ENCODE peak calls at places on chromosomes 13 and 19, in five cellular contexts. One of them, this sample, is unnamed.
A peak's percentile ranks its signal among the peaks of the same experiment; 100 is the strongest.

GRCh38 chr13:38002596-38002995 is 133.0 kb upstream of the TRPC4 start:
- DNase-seq in A549: no peak
- DNase-seq in fibroblast of lung: no peak
- DNase-seq in mucosa of descending colon: no peak
- DNase-seq in fibroblast of the aortic adventitia: no peak
- DNase-seq in this sample: no peak

GRCh38 chr13:43985437-43986051 is 105.8 kb downstream of the LACC1 start:
- DNase-seq in mucosa of descending colon: no peak
- DNase-seq in fibroblast of lung: no peak
- DNase-seq in fibroblast of the aortic adventitia: no peak
- DNase-seq in A549: no peak
- DNase-seq in this sample: no peak

GRCh38 chr19:51460164-51460992 is 2.1 kb upstream of the SIGLEC8 start:
- DNase-seq in mucosa of descending colon: no peak
- DNase-seq in fibroblast of lung: no peak
- DNase-seq in A549: no peak
- DNase-seq in fibroblast of the aortic adventitia: peak; percentile 15
- DNase-seq in this sample: peak; percentile 4

GRCh38 chr19:42206871-42207755 is 10.4 kb downstream of the DEDD2 start:
- DNase-seq in fibroblast of lung: peak; percentile 72
- DNase-seq in mucosa of descending colon: no peak
- DNase-seq in fibroblast of the aortic adventitia: no peak
- DNase-seq in A549: peak; percentile 73
- DNase-seq in this sample: peak; percentile 63

GRCh38 chr19:31595521-31595920 is 246.3 kb upstream of the TSHZ3 start:
- DNase-seq in fibroblast of the aortic adventitia: no peak
- DNase-seq in mucosa of descending colon: no peak
- DNase-seq in fibroblast of lung: no peak
- DNase-seq in A549: no peak
- DNase-seq in this sample: no peak

GRCh38 chr13:44412341-44412935 is 38.8 kb downstream of the SERP2 start:
- DNase-seq in fibroblast of lung: no peak
- DNase-seq in fibroblast of the aortic adventitia: no peak
- DNase-seq in mucosa of descending colon: no peak
- DNase-seq in A549: no peak
- DNase-seq in this sample: no peak

GRCh38 chr19:5434351-5434917 is 20.8 kb upstream of the ZNRF4 start:
- DNase-seq in fibroblast of lung: peak; percentile 39
- DNase-seq in fibroblast of the aortic adventitia: peak; percentile 16
- DNase-seq in mucosa of descending colon: no peak
- DNase-seq in A549: no peak
- DNase-seq in this sample: no peak

GRCh38 chr13:113648218-113648615 is 9.8 kb downstream of the ATP4B start:
- DNase-seq in mucosa of descending colon: peak; percentile 34
- DNase-seq in A549: no peak
- DNase-seq in fibroblast of the aortic adventitia: no peak
- DNase-seq in fibroblast of lung: no peak
- DNase-seq in this sample: no peak

GRCh38 chr13:44765076-44765475 is 188.9 kb upstream of the TSC22D1 start:
- DNase-seq in A549: no peak
- DNase-seq in mucosa of descending colon: no peak
- DNase-seq in fibroblast of the aortic adventitia: peak; percentile 16
- DNase-seq in fibroblast of lung: no peak
- DNase-seq in this sample: no peak

GRCh38 chr19:45508931-45509691 is 1.8 kb downstream of the VASP start:
- DNase-seq in mucosa of descending colon: peak; percentile 88
- DNase-seq in fibroblast of lung: peak; percentile 79
- DNase-seq in fibroblast of the aortic adventitia: peak; percentile 37
- DNase-seq in A549: peak; percentile 92
- DNase-seq in this sample: peak; percentile 48

GRCh38 chr13:112522578-112522977 is 65.4 kb downstream of the TUBGCP3 start:
- DNase-seq in fibroblast of the aortic adventitia: no peak
- DNase-seq in fibroblast of lung: peak; percentile 32
- DNase-seq in mucosa of descending colon: no peak
- DNase-seq in A549: no peak
- DNase-seq in this sample: peak; percentile 80

GRCh38 chr13:102405499-102406079 is 3.7 kb upstream of the FGF14 start:
- DNase-seq in fibroblast of the aortic adventitia: peak; percentile 13
- DNase-seq in A549: no peak
- DNase-seq in mucosa of descending colon: no peak
- DNase-seq in fibroblast of lung: peak; percentile 5
- DNase-seq in this sample: peak; percentile 43

GRCh38 chr19:21210037-21210621 is 68.3 kb downstream of the ZNF431 start:
- DNase-seq in mucosa of descending colon: no peak
- DNase-seq in A549: no peak
- DNase-seq in fibroblast of the aortic adventitia: no peak
- DNase-seq in fibroblast of lung: no peak
- DNase-seq in this sample: no peak

GRCh38 chr13:50012396-50013169 is 2.7 kb upstream of the KCNRG start:
- DNase-seq in fibroblast of lung: no peak
- DNase-seq in fibroblast of the aortic adventitia: no peak
- DNase-seq in mucosa of descending colon: no peak
- DNase-seq in A549: no peak
- DNase-seq in this sample: peak; percentile 23

GRCh38 chr19:44905437-44906160 is at the start of gene APOE:
- DNase-seq in A549: no peak
- DNase-seq in mucosa of descending colon: no peak
- DNase-seq in fibroblast of the aortic adventitia: no peak
- DNase-seq in fibroblast of lung: no peak
- DNase-seq in this sample: no peak

GRCh38 chr19:38676023-38676877 is 28.8 kb downstream of the ACTN4 start:
- DNase-seq in fibroblast of the aortic adventitia: peak; percentile 73
- DNase-seq in mucosa of descending colon: no peak
- DNase-seq in fibroblast of lung: peak; percentile 87
- DNase-seq in A549: no peak
- DNase-seq in this sample: peak; percentile 62

GRCh38 chr19:20078696-20079095 is 896 bp downstream of the ZNF90 start:
- DNase-seq in fibroblast of lung: peak; percentile 31
- DNase-seq in fibroblast of the aortic adventitia: peak; percentile 54
- DNase-seq in A549: no peak
- DNase-seq in mucosa of descending colon: peak; percentile 58
- DNase-seq in this sample: peak; percentile 52

GRCh38 chr19:3251229-3251628 is 26.8 kb downstream of the CELF5 start:
- DNase-seq in fibroblast of lung: no peak
- DNase-seq in A549: no peak
- DNase-seq in mucosa of descending colon: no peak
- DNase-seq in fibroblast of the aortic adventitia: no peak
- DNase-seq in this sample: no peak

GRCh38 chr19:17001603-17002183 is 24.9 kb downstream of the CPAMD8 start:
- DNase-seq in A549: no peak
- DNase-seq in mucosa of descending colon: peak; percentile 59
- DNase-seq in fibroblast of the aortic adventitia: no peak
- DNase-seq in fibroblast of lung: no peak
- DNase-seq in this sample: no peak

GRCh38 chr13:59061621-59062020 is 1102.1 kb downstream of the DIAPH3 start:
- DNase-seq in fibroblast of the aortic adventitia: no peak
- DNase-seq in mucosa of descending colon: no peak
- DNase-seq in fibroblast of lung: no peak
- DNase-seq in A549: no peak
- DNase-seq in this sample: no peak

GRCh38 chr13:79874396-79875360 is 393.7 kb downstream of the NDFIP2 start:
- DNase-seq in fibroblast of the aortic adventitia: no peak
- DNase-seq in A549: no peak
- DNase-seq in mucosa of descending colon: no peak
- DNase-seq in fibroblast of lung: peak; percentile 29
- DNase-seq in this sample: peak; percentile 25

GRCh38 chr13:62357887-62358645 is 942.4 kb upstream of the PCDH20 start:
- DNase-seq in A549: peak; percentile 6
- DNase-seq in fibroblast of the aortic adventitia: no peak
- DNase-seq in fibroblast of lung: peak; percentile 31
- DNase-seq in mucosa of descending colon: no peak
- DNase-seq in this sample: peak; percentile 51

GRCh38 chr13:23367907-23368306 is 65.6 kb downstream of the SACS start:
- DNase-seq in A549: no peak
- DNase-seq in fibroblast of lung: no peak
- DNase-seq in fibroblast of the aortic adventitia: no peak
- DNase-seq in mucosa of descending colon: no peak
- DNase-seq in this sample: no peak

GRCh38 chr19:10093295-10094186 is 7.4 kb downstream of the SHFL start:
- DNase-seq in fibroblast of lung: no peak
- DNase-seq in fibroblast of the aortic adventitia: no peak
- DNase-seq in A549: no peak
- DNase-seq in mucosa of descending colon: no peak
- DNase-seq in this sample: peak; percentile 24

GRCh38 chr19:10095948-10096614 is 6.4 kb downstream of the ANGPTL6 start:
- DNase-seq in fibroblast of lung: peak; percentile 80
- DNase-seq in fibroblast of the aortic adventitia: peak; percentile 84
- DNase-seq in A549: peak; percentile 80
- DNase-seq in mucosa of descending colon: peak; percentile 96
- DNase-seq in this sample: peak; percentile 83

GRCh38 chr19:10096615-10096963 is 5.9 kb downstream of the ANGPTL6 start:
- DNase-seq in fibroblast of lung: no peak
- DNase-seq in fibroblast of the aortic adventitia: no peak
- DNase-seq in mucosa of descending colon: no peak
- DNase-seq in A549: no peak
- DNase-seq in this sample: peak; percentile 28

GRCh38 chr19:10092648-10093294 is 6.7 kb downstream of the SHFL start:
- DNase-seq in fibroblast of lung: no peak
- DNase-seq in mucosa of descending colon: no peak
- DNase-seq in A549: no peak
- DNase-seq in fibroblast of the aortic adventitia: no peak
- DNase-seq in this sample: no peak

DNA sequence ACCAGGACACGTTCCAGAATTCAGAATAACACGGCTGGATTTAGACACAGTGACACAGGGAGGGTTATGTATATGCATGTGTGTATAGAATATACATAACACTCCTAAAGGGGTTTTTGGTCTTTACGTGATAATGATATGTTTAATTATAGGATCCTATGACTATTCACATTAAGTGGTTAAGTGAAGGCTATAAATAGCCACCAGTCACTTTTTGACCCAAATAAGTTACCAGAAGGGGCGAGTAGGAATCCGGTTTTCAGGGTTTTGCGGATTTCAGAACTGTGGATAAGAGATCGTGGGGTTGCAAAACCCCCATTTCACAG is 6.9 kb downstream of the ANGPTL6 start:
- DNase-seq in fibroblast of the aortic adventitia: no peak
- DNase-seq in fibroblast of lung: no peak
- DNase-seq in mucosa of descending colon: no peak
- DNase-seq in A549: no peak
- DNase-seq in this sample: no peak
- H3K4me3 ChIP-seq in fibroblast of the aortic adventitia: peak overlapping the region; percentile 38
- H3K4me3 ChIP-seq in fibroblast of lung: no peak overlapping the region
- H3K4me3 ChIP-seq in mucosa of descending colon: no peak overlapping the region
- H3K4me3 ChIP-seq in A549: peak overlapping the region; percentile 26
- H3K4me3 ChIP-seq in this sample: no peak overlapping the region

DNA sequence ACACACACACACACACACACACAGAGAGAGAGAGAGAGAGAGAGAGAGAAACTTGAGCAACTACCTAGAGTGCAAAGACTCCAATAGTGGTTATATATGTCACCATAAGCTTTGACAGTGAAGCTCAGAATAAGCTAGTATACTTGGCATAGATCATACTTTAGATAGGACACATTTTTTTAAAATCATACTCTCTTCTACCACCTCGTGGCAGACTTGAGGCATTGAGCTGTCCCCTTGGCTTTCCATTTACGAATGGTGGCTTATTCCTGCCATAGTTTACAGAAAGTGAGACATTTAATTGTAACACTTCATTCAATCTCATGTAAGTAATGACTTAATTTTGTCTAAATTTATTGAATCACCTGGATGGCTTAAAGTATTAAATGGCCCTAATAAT is 108.2 kb downstream of the EDNRB start:
- DNase-seq in fibroblast of lung: peak; percentile 12
- DNase-seq in mucosa of descending colon: no peak
- DNase-seq in A549: peak; percentile 2
- DNase-seq in fibroblast of the aortic adventitia: peak; percentile 65
- DNase-seq in this sample: peak; percentile 62
- TF ChIP-seq CTCF in fibroblast of lung: peak; percentile 29
- TF ChIP-seq CTCF in mucosa of descending colon: no peak
- TF ChIP-seq CTCF in A549: no peak
- TF ChIP-seq CTCF in fibroblast of the aortic adventitia: peak; percentile 62
- TF ChIP-seq CTCF in this sample: peak; percentile 51

GRCh38 chr19:18173572-18174294 is at the start of gene IFI30:
- DNase-seq in fibroblast of the aortic adventitia: peak; percentile 40
- DNase-seq in mucosa of descending colon: peak; percentile 87
- DNase-seq in A549: peak; percentile 68
- DNase-seq in fibroblast of lung: no peak
- DNase-seq in this sample: peak; percentile 25

GRCh38 chr19:18171605-18172327 is 1.8 kb upstream of the IFI30 start:
- DNase-seq in A549: no peak
- DNase-seq in fibroblast of the aortic adventitia: no peak
- DNase-seq in fibroblast of lung: no peak
- DNase-seq in mucosa of descending colon: no peak
- DNase-seq in this sample: no peak

GRCh38 chr19:18172331-18173053 is 1.1 kb upstream of the IFI30 start:
- DNase-seq in A549: no peak
- DNase-seq in fibroblast of lung: no peak
- DNase-seq in fibroblast of the aortic adventitia: no peak
- DNase-seq in mucosa of descending colon: no peak
- DNase-seq in this sample: no peak

GRCh38 chr19:18174983-18175382 is 1.4 kb downstream of the IFI30 start:
- DNase-seq in fibroblast of the aortic adventitia: no peak
- DNase-seq in A549: no peak
- DNase-seq in fibroblast of lung: no peak
- DNase-seq in mucosa of descending colon: no peak
- DNase-seq in this sample: no peak

GRCh38 chr19:18173054-18173571 is 500 bp upstream of the IFI30 start:
- DNase-seq in fibroblast of the aortic adventitia: peak; percentile 61
- DNase-seq in A549: no peak
- DNase-seq in mucosa of descending colon: peak; percentile 64
- DNase-seq in fibroblast of lung: no peak
- DNase-seq in this sample: peak; percentile 71
- H3K4me3 ChIP-seq in fibroblast of the aortic adventitia: peak overlapping the region; percentile 80
- H3K4me3 ChIP-seq in A549: peak overlapping the region; percentile 62
- H3K4me3 ChIP-seq in mucosa of descending colon: no peak overlapping the region
- H3K4me3 ChIP-seq in fibroblast of lung: no peak overlapping the region
- H3K4me3 ChIP-seq in this sample: peak overlapping the region; percentile 56

GRCh38 chr19:7627166-7627565 is 2.2 kb downstream of the XAB2 start:
- DNase-seq in fibroblast of the aortic adventitia: no peak
- DNase-seq in A549: no peak
- DNase-seq in mucosa of descending colon: no peak
- DNase-seq in fibroblast of lung: no peak
- DNase-seq in this sample: no peak
- TF ChIP-seq CTCF in fibroblast of the aortic adventitia: no peak
- TF ChIP-seq CTCF in A549: no peak
- TF ChIP-seq CTCF in mucosa of descending colon: no peak
- TF ChIP-seq CTCF in fibroblast of lung: no peak
- TF ChIP-seq CTCF in this sample: no peak

This sample was measured in fibroblast of mammary gland.